ENCODE peak calls at places on chromosomes 3 and 15, in eight cellular contexts. E, V, U, I, F, T, W and O are unnamed samples.

GRCh38 chr15:36961956-36962355 is 138.4 kb downstream of the MEIS2 start:
- DNase-seq in V (no peak), E (no peak), F (no peak), I (no peak), U (no peak), W (no peak), T (no peak), O (no peak)

GRCh38 chr3:177597325-177598109 is 400.2 kb upstream of the TBL1XR1 start:
- DNase-seq in T (no peak), E (peak; percentile 66), V (no peak), I (peak; percentile 97), F (no peak), U (no peak), W (no peak), O (no peak)

GRCh38 chr3:101567528-101568317 is 6.1 kb downstream of the TRMT10C start:
- DNase-seq in F (no peak), E (no peak), V (no peak), T (no peak), I (no peak), W (peak; percentile 31), U (no peak), O (no peak)

GRCh38 chr3:88003115-88003755 is 55.6 kb downstream of the CGGBP1 start:
- DNase-seq in E (peak; percentile 32), I (peak; percentile 76), F (no peak), U (no peak), T (no peak), V (peak; percentile 32), W (peak; percentile 77), O (no peak)

GRCh38 chr3:73520931-73521461 is 103.7 kb downstream of the PDZRN3 start:
- DNase-seq in V (no peak), F (peak; percentile 44), I (peak; percentile 35), E (no peak), W (no peak), U (no peak), T (no peak), O (no peak)

GRCh38 chr3:58388550-58389061 is 45.0 kb downstream of the PDHB start:
- DNase-seq in W (peak; percentile 79), E (no peak), I (peak; percentile 67), V (peak; percentile 16), F (no peak), U (no peak), T (no peak), O (no peak)

GRCh38 chr3:153547984-153548383 is 386.0 kb downstream of the RAP2B start:
- DNase-seq in T (no peak), W (no peak), V (no peak), F (no peak), E (no peak), I (no peak), U (no peak), O (no peak)

GRCh38 chr3:39150803-39151631 is 2.4 kb downstream of the CSRNP1 start:
- DNase-seq in E (no peak), W (peak; percentile 93), I (peak; percentile 99), F (peak; percentile 89), V (peak; percentile 33), U (peak; percentile 97), T (no peak), O (peak; percentile 75)

GRCh38 chr3:165193392-165194268 is 2.6 kb downstream of the SLITRK3 start:
- DNase-seq in V (no peak), U (peak; percentile 69), T (no peak), E (no peak), F (no peak), I (no peak), W (no peak), O (no peak)

GRCh38 chr3:48130321-48130881 is 57.8 kb downstream of the CDC25A start:
- DNase-seq in E (no peak), U (no peak), V (no peak), I (peak; percentile 95), F (peak; percentile 86), T (peak; percentile 80), W (no peak), O (no peak)

GRCh38 chr15:92654662-92655061 is 913 bp downstream of the FAM174B start:
- DNase-seq in I (no peak), W (no peak), T (no peak), U (peak; percentile 46), F (no peak), E (no peak), V (no peak), O (no peak)

GRCh38 chr15:99365232-99365631 is 114.0 kb downstream of the LRRC28 start:
- DNase-seq in E (no peak), U (no peak), I (no peak), V (no peak), T (no peak), F (no peak), W (no peak), O (no peak)

GRCh38 chr3:144809381-144809780 is 837.8 kb downstream of the DIPK2A start:
- DNase-seq in T (no peak), F (no peak), V (no peak), E (no peak), U (no peak), W (no peak), I (no peak), O (no peak)

GRCh38 chr3:157618075-157618760 is 115.0 kb upstream of the VEPH1 start:
- DNase-seq in E (peak; percentile 47), U (no peak), I (peak; percentile 82), T (no peak), F (no peak), W (peak; percentile 89), V (peak; percentile 41), O (no peak)

GRCh38 chr3:70120360-70120966 is 120.9 kb downstream of the SAMMSON start:
- DNase-seq in T (no peak), I (peak; percentile 60), V (peak; percentile 65), U (peak; percentile 93), F (peak; percentile 26), E (peak; percentile 22), W (peak; percentile 84), O (peak; percentile 77)

GRCh38 chr3:113570158-113570557 is 37.8 kb downstream of the SIDT1 start:
- DNase-seq in E (no peak), W (no peak), F (no peak), U (no peak), I (no peak), V (no peak), T (no peak), O (no peak)
- H3K27me3 ChIP-seq in E (no peaks in the 10 kb centered on the region), W (no peaks in the 10 kb centered on the region), F (peaks cover 60% of the 10 kb centered on the region), U (peaks cover 5% of the 10 kb centered on the region), I (peaks cover 3% of the 10 kb centered on the region), V (peaks cover 1% of the 10 kb centered on the region), T (no peaks in the 10 kb centered on the region), O (no peaks in the 10 kb centered on the region)

DNA sequence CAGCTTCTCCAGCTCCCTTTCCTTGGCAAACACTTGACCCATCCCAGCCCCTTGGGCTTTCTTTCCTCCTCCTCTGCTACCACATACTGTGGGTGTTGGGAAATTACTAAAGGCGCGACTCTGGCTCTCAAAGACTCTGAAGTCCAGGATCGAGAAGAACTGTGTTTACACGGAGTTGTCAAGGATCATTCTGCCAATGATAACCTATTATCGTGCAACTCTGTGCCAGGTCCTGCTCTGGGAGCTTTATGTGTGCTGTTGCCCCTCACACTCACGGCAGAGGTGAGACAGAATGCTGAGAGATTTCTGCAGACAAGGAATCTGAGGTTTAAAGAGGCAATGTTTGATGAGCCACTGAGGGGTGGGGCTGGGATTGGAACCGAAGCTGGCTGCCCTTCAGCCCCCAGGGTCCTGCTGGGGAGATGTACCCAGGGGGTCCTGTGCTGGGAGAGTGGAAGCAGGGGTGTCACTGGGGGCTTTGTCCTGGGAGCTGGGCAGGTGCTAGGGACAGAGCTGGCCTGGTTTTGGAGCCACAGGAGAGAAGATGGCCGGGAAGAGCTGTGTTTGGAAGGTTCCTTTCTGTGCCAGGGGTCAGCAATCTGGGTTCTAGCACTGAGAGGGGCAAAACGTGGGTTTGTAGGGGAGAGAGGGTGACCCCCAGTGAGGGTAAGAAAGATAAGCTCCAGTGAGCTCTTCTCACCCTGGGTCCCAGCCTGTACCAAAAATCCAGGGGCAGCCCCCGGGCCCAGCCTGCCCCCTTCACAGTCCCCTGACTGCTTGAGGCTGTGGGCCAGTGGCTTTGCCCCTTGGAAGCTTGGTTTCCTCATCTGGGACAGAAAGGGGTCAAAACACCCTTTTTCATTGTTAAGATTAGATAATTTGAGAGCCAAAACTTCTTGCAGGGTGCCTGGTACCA is 69.4 kb downstream of the SMAD3 start:
- DNase-seq in F (no peak), E (no peak), W (no peak), T (no peak), V (no peak), I (no peak), U (peak; percentile 63), O (no peak)
- H3K4me1 ChIP-seq in F (peaks cover 93% of the 10 kb centered on the region), E (peaks cover 100% of the 10 kb centered on the region), W (peaks cover 46% of the 10 kb centered on the region), T (peaks cover 75% of the 10 kb centered on the region), V (peaks cover 86% of the 10 kb centered on the region), I (peaks cover 74% of the 10 kb centered on the region), U (peaks cover 30% of the 10 kb centered on the region), O (peaks cover 80% of the 10 kb centered on the region)

GRCh38 chr3:42503251-42503924 is 945 bp downstream of the VIPR1 start:
- DNase-seq in F (no peak), E (no peak), V (no peak), T (no peak), W (no peak), I (no peak), U (peak; percentile 35), O (peak; percentile 5)

GRCh38 chr3:42501321-42501680 is 1.1 kb upstream of the VIPR1 start:
- DNase-seq in I (no peak), T (no peak), U (no peak), E (peak; percentile 11), W (no peak), V (no peak), F (no peak), O (peak; percentile 39)

GRCh38 chr3:42503957-42504333 is 1.5 kb downstream of the VIPR1 start:
- DNase-seq in T (no peak), W (no peak), U (peak; percentile 44), F (no peak), V (no peak), I (no peak), E (no peak), O (no peak)

GRCh38 chr3:42501681-42502428 is 588 bp upstream of the VIPR1 start:
- DNase-seq in U (peak; percentile 85), V (peak; percentile 22), F (peak; percentile 50), E (peak; percentile 66), T (peak; percentile 91), W (peak; percentile 65), I (peak; percentile 40), O (peak; percentile 80)

DNA sequence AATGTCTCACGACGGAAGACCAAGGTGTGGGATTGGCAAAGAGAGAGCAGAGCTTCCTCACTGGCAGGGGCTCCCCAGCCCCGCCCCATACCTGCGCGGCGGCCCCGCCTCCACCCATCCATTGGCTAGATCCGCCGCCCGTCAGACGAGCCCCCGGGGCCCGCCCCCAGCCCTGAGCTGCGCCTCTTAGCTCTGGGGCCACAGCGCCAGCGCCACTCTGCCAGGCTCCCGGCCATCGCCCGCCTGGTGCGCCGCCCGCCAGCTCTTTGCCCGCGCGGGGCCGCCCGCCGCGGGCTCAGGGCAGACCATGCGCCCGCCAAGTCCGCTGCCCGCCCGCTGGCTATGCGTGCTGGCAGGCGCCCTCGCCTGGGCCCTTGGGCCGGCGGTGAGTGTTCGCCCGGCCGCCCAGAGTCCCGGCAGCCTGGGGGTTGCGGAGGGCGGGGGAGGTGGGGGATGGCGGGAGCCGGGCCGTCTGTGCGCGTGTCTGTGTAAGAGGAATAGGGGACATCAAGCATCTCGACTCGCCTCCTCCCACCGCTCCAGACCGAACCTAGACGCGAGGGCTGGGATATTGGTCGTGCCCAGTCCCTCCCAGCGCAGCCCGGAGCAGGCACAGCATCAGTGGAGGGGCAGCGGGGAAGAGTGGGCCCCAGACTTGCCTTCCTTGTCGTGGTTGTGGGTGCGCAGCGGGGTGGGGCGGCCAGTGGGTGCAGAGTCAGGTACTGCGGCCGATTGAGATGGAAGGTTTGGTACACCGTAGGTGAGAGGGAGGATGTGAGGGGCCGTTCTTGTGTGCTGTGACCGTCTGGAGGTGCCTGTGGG is at the start of gene VIPR1:
- DNase-seq in E (peak; percentile 94), F (peak; percentile 78), V (peak; percentile 30), T (peak; percentile 98), W (peak; percentile 92), U (peak; percentile 98), I (peak; percentile 42), O (peak; percentile 95)
- H3K27me3 ChIP-seq in E (peaks cover 9% of the 10 kb centered on the region), F (peaks cover 51% of the 10 kb centered on the region), V (peaks cover 9% of the 10 kb centered on the region), T (no peaks in the 10 kb centered on the region), W (no peaks in the 10 kb centered on the region), U (peaks cover 56% of the 10 kb centered on the region), I (peaks cover 55% of the 10 kb centered on the region), O (no peaks in the 10 kb centered on the region)

GRCh38 chr3:193850084-193850619 is 257.1 kb downstream of the OPA1 start:
- DNase-seq in F (no peak), E (no peak), I (no peak), T (no peak), V (no peak), W (no peak), U (no peak), O (no peak)
- H3K4me1 ChIP-seq in F (peaks cover 30% of the 10 kb centered on the region), E (no peaks in the 10 kb centered on the region), I (peaks cover 6% of the 10 kb centered on the region), T (peaks cover 31% of the 10 kb centered on the region), V (peaks cover 29% of the 10 kb centered on the region), W (peaks cover 35% of the 10 kb centered on the region), U (peaks cover 16% of the 10 kb centered on the region), O (peaks cover 74% of the 10 kb centered on the region)